ENCODE peak calls at places on chromosomes 11 and 22, in five cellular contexts. W is activated naive CD4-positive, alpha-beta T cell treated with anti-CD3 and anti-CD28 coated beads, Interleukin-2, amount 50 U/mL, for 16 hours; E is RWPE1; H is kidney; R is AG08396. Y is an unnamed sample.

GRCh38 chr11:46001427-46002049 is 79.1 kb downstream of the LARGE2 start:
- DNase-seq in W (no peak), E (no peak), H (no peak), R (peak; percentile 33), Y (no peak)

GRCh38 chr11:16909375-16910035 is 104.7 kb downstream of the PLEKHA7 start:
- DNase-seq in W (no peak), E (no peak), H (no peak), R (no peak), Y (no peak)

GRCh38 chr22:38219644-38220043 is 17.9 kb downstream of the MAFF start:
- DNase-seq in W (no peak), E (no peak), H (no peak), R (no peak), Y (no peak)

GRCh38 chr11:134535029-134536025 is 123.3 kb upstream of the B3GAT1 start:
- DNase-seq in W (no peak), E (no peak), H (peak; percentile 66), R (no peak), Y (no peak)

GRCh38 chr11:88086297-88086696 is 88.9 kb downstream of the RAB38 start:
- DNase-seq in W (no peak), E (no peak), H (no peak), R (no peak), Y (no peak)

GRCh38 chr11:46914363-46914762 is 4.0 kb downstream of the LRP4 start:
- DNase-seq in W (no peak), E (no peak), H (no peak), R (peak; percentile 77), Y (no peak)

GRCh38 chr11:68353118-68353517 is 40.7 kb downstream of the LRP5 start:
- DNase-seq in W (no peak), E (no peak), H (no peak), R (no peak), Y (no peak)

GRCh38 chr11:1640076-1640946 is 10.7 kb downstream of the KRTAP5-5 start:
- DNase-seq in W (no peak), E (peak; percentile 38), H (peak; percentile 71), R (peak; percentile 82), Y (peak; percentile 76)

GRCh38 chr22:24768537-24769374 is 5.8 kb downstream of the PIWIL3 start:
- DNase-seq in W (peak; percentile 21), E (peak; percentile 34), H (no peak), R (peak; percentile 66), Y (peak; percentile 81)

GRCh38 chr22:44151661-44152060 is 29.1 kb upstream of the PARVG start:
- DNase-seq in W (no peak), E (peak; percentile 7), H (no peak), R (peak; percentile 87), Y (no peak)